ENCODE peak calls at places on chromosome 14, in five cellular contexts. R is HepG2, N is ovary, U is lower lobe of right lung, X is omental fat pad. Y is an unnamed sample.

GRCh38 chr14:20494935-20495766 is 10.2 kb upstream of the RNASE10 start:
- DNase-seq in N (no peak), U (no peak), R (no peak), X (no peak), Y (no peak)

GRCh38 chr14:38254565-38255407 is 1.1 kb downstream of the CLEC14A start:
- DNase-seq in R (no peak), N (no peak), X (no peak), U (no peak), Y (no peak)

GRCh38 chr14:78023112-78023511 is 147.1 kb upstream of the NRXN3 start:
- DNase-seq in R (no peak), X (no peak), N (no peak), U (no peak), Y (no peak)

GRCh38 chr14:76133103-76133502 is 18.6 kb upstream of the GPATCH2L start:
- DNase-seq in N (no peak), U (no peak), R (peak), X (no peak), Y (no peak)

GRCh38 chr14:56002876-56003625 is 115.2 kb upstream of the PELI2 start:
- DNase-seq in U (no peak), R (no peak), N (no peak), X (no peak), Y (no peak)

GRCh38 chr14:68020493-68020892 is 200.9 kb downstream of the RAD51B start:
- DNase-seq in R (no peak), U (no peak), N (no peak), X (no peak), Y (no peak)

GRCh38 chr14:49972199-49972671 is 79.4 kb downstream of the ARF6 start:
- DNase-seq in N (no peak), U (no peak), X (no peak), R (no peak), Y (peak)

GRCh38 chr14:52871606-52872005 is 79.2 kb downstream of the FERMT2 start:
- DNase-seq in X (no peak), R (no peak), N (no peak), U (no peak), Y (peak)

GRCh38 chr14:79567306-79567705 is 644.0 kb downstream of the DIO2 start:
- DNase-seq in X (no peak), N (no peak), R (no peak), U (no peak), Y (no peak)

GRCh38 chr14:98172243-98172778 is 1099.7 kb downstream of the BCL11B start:
- DNase-seq in R (no peak), U (no peak), X (no peak), N (no peak), Y (no peak)

GRCh38 chr14:74704656-74705055 is 8.2 kb downstream of the AREL1 start:
- DNase-seq in R (no peak), N (no peak), X (no peak), U (no peak), Y (peak)

GRCh38 chr14:44912041-44912869 is 49.5 kb downstream of the KLHL28 start:
- DNase-seq in U (no peak), R (no peak), X (no peak), N (peak), Y (no peak)

GRCh38 chr14:99576304-99576703 is 27.7 kb downstream of the CCDC85C start:
- DNase-seq in R (no peak), X (no peak), N (no peak), U (no peak), Y (no peak)

GRCh38 chr14:76516884-76517283 is 140.9 kb downstream of the ESRRB start:
- DNase-seq in N (no peak), U (no peak), R (no peak), X (no peak), Y (no peak)

GRCh38 chr14:68182492-68182891 is 362.9 kb downstream of the RAD51B start:
- DNase-seq in R (no peak), X (no peak), N (no peak), U (no peak), Y (no peak)

GRCh38 chr14:95440951-95441350 is 75.5 kb downstream of the SYNE3 start:
- DNase-seq in N (no peak), R (no peak), X (no peak), U (no peak), Y (peak)

GRCh38 chr14:88245321-88245720 is 77.7 kb downstream of the KCNK10 start:
- DNase-seq in U (no peak), N (no peak), R (no peak), X (no peak), Y (no peak)

GRCh38 chr14:92656306-92656705 is 92.1 kb downstream of the LGMN start:
- DNase-seq in X (no peak), N (no peak), R (no peak), U (no peak), Y (peak)

GRCh38 chr14:23829736-23830474 is 123.7 kb upstream of the DHRS4 start:
- DNase-seq in X (no peak), U (no peak), R (peak), N (no peak), Y (peak)

GRCh38 chr14:27672047-27672446 is 1074.2 kb upstream of the NOVA1 start:
- DNase-seq in R (no peak), N (no peak), X (no peak), U (no peak), Y (no peak)

GRCh38 chr14:59529189-59529588 is 44.9 kb downstream of the JKAMP start:
- DNase-seq in R (no peak), U (no peak), X (no peak), N (no peak), Y (no peak)

GRCh38 chr14:77270361-77271112 is 469 bp downstream of the NGB start:
- DNase-seq in N (no peak), X (no peak), U (no peak), R (no peak), Y (no peak)

GRCh38 chr14:66137076-66137475 is 349.1 kb upstream of the CCDC196 start:
- DNase-seq in X (no peak), N (no peak), R (no peak), U (no peak), Y (no peak)

GRCh38 chr14:103118019-103118662 is 5.1 kb upstream of the TNFAIP2 start:
- DNase-seq in U (peak), R (no peak), X (no peak), N (peak), Y (no peak)

GRCh38 chr14:92348154-92348553 is 25.2 kb downstream of the SLC24A4 start:
- DNase-seq in R (peak), X (no peak), N (no peak), U (no peak), Y (no peak)

GRCh38 chr14:35362911-35363374 is 41.6 kb downstream of the NFKBIA start:
- DNase-seq in R (no peak), U (peak), N (no peak), X (no peak), Y (no peak)

GRCh38 chr14:73739899-73740685 is 25.9 kb upstream of the PNMA1 start:
- DNase-seq in U (no peak), N (no peak), R (no peak), X (no peak), Y (no peak)

GRCh38 chr14:34872822-34873590 is 2.2 kb downstream of the BAZ1A start:
- DNase-seq in U (no peak), N (no peak), X (no peak), R (peak), Y (peak)

GRCh38 chr14:56036353-56036752 is 81.9 kb upstream of the PELI2 start:
- DNase-seq in R (no peak), X (no peak), U (no peak), N (no peak), Y (no peak)

GRCh38 chr14:50977863-50978520 is 33.7 kb upstream of the PYGL start:
- DNase-seq in N (no peak), U (no peak), X (no peak), R (no peak), Y (no peak)

DNA sequence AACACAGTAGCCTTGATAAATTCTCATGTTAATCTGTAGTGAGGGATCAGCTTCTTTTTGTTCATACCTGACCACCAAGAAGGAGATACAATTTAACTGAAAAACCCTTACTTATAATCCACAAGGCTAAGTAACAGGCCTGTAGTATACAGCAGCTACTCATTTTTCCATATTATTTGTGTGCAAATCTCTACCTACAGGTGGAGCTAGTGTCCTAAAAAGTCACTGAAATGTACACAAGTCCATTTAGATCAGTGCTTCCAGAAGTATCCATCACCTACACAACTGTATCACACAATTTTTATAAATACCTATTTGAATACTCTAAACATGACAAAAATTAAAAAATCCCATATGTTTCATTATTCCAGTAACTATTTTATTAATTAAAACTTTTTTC is 173.2 kb downstream of the SLC35F4 start:
- DNase-seq in N (no peak), U (no peak), R (peak), X (no peak), Y (peak)
- TF ChIP-seq CTCF in N (no peak), U (peak), R (peak), X (no peak), Y (peak)

GRCh38 chr14:104293851-104294627 is 155.7 kb downstream of the KIF26A start:
- DNase-seq in R (no peak), N (peak), U (peak), X (no peak), Y (no peak)
- TF ChIP-seq CTCF in R (peak), N (peak), U (peak), X (no peak), Y (peak)

DNA sequence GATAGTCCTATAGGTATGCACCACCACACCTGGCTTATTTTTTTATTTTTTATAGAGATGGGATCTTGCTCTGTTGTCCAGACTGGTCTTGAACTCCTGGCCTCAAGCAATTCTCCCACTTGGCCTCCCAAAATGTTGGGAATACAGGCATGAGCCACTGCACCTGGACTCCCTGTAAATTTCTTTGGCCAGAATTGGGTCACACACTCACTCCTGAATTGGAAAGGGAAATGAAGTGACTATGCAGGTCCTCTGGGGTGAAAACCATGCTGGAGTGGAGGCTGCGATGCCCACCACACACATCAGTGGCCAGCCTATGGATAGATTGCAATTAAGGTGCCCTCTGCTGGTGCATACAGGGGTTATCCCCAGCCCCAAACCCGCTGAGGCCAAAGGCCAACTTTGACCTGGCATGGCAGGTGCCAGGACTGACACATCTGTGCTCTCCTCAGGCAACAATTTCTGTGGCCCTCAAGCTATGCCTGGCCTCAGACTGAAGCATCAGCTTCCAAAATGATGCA is 125.6 kb downstream of the SLC38A6 start:
- DNase-seq in X (no peak), R (no peak), U (no peak), N (no peak), Y (no peak)
- TF ChIP-seq CTCF in X (no peak), R (peak), U (peak), N (no peak), Y (peak)

DNA sequence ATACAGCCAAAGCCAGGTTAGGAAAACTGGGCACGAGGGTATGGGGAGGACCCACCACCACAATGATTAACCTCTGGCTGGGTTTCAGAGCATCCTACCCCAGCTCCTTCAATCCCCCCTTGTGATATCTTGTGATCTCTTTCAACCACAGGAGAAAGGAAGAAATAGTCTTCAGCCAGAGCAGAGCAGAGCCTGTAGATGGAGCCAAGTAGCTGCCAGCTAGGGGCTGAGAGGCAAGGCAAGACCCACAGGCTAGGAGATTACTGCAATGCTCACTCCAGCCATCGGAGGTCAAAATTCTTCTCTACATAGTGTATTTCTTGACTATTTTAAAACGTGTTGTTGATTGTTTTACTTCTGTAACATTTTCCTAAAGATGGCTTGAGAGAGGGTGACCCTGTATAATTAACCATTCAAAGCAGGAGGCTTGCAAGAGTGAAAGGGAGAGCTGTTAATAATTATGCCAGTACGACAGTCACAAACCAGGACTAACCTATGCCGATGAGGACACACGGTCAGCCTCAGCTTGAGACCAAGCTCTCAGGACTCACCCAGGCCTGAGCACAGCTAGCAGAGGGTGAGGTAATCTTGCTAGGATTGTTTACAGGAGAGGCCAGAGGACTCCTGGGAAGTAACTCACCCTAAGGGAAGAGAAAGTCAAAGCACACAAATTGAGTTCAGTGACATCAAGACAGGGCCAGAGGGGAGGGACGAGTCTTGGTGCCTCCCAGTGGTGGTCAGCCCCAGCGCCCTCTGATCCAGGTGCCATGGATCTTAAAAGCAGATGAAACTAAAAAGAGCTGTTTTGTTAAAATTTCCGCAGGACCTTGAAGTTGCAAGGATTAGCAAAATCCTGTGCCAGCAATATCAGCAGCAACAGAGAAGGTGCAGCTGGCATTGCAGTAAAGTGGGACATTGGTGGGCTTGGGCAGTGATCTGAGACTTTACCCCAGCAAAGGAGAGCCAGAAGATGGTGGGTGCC is 29.8 kb upstream of the CDKN3 start:
- DNase-seq in U (no peak), R (peak), N (no peak), X (no peak), Y (peak)
- TF ChIP-seq CTCF in U (peak), R (peak), N (no peak), X (no peak), Y (peak)

DNA sequence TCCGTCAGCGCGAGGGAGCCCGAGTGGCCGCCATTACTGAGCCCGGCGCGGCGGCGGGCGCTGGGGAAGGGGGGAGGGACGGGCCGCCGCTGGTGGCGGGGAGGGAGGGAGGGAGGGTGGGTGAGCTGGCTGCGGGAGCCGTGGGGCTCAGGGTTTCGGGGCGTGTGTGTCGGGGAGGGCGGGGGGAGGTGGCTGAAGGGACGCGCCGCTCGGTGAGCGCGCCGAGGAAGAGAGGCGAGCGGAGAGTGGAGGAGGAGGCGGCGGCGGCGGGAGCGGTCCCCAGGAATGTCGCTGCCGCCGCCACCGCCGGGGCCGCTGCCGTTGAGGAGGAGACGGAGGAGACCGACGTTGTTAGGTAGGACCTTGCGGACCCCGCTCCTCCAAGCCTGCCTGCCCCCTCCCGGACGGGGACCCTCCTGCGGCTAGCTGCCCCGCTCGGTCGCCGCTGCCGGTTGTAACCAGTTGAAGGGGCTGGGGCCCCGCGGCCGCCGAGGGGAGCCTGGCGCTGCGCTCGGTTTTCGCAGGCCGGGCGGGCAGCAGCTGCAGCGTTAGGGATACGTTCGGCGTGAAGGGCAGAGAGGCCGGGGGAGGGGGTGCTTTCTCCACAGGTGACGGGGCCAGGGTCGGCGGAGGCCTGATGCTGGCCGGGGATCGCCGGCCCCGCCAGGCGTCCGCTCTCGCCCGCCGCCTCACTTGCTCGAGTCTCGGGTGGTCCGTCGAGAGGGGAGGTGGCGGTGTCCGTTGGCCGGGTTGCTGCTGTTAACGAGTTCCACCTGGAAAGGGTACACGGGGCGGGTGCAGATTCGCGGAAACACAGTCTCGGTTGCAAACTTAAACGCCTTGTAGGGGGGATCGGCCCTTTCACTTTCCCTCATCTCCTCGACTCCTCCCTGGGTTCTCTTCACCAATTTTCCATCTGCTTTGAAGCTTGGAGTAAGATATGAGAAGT is at the start of gene ARHGAP5:
- DNase-seq in X (no peak), U (no peak), N (no peak), R (peak), Y (peak)
- TF ChIP-seq CTCF in X (no peak), U (no peak), N (peak), R (peak), Y (peak)

GRCh38 chr14:101033006-101033405 is 129.5 kb upstream of the RTL1 start:
- DNase-seq in X (no peak), R (no peak), U (no peak), N (peak), Y (no peak)
- TF ChIP-seq CTCF in X (no peak), R (no peak), U (no peak), N (no peak), Y (no peak)

GRCh38 chr14:63993992-63994391 is 141.2 kb downstream of the SYNE2 start:
- DNase-seq in N (no peak), X (no peak), R (no peak), U (no peak), Y (no peak)
- TF ChIP-seq CTCF in N (no peak), X (no peak), R (no peak), U (no peak), Y (peak)

DNA sequence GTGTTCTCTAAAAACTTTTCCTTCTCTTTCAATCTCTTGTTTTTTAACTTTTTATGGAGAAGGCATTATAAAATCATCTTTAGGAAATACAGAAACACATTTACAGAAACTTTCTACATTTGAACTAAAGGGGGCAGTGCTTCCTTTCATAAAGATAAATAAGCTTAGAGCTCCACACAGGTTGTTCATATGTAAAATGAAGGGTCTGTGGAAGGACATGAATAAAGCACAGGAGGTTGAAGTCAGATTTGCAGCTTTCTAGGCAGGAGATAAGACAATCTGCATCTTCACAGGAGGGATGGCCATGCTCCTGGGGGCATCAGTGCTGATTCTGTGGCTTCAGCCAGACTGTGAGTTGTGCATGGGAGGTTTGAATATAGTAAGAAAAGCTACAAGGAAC is 426.0 kb downstream of the DAD1 start:
- DNase-seq in U (no peak), N (no peak), X (no peak), R (peak), Y (no peak)
- TF ChIP-seq CTCF in U (no peak), N (no peak), X (no peak), R (peak), Y (peak)

GRCh38 chr14:94025720-94026119 is 420 bp upstream of the OTUB2 start:
- DNase-seq in U (no peak), N (no peak), R (no peak), X (no peak), Y (no peak)

GRCh38 chr14:94026886-94027469 is 838 bp downstream of the OTUB2 start:
- DNase-seq in N (no peak), U (no peak), R (no peak), X (no peak), Y (no peak)

GRCh38 chr14:94022532-94023411 is 3.4 kb upstream of the OTUB2 start:
- DNase-seq in N (no peak), X (no peak), U (no peak), R (peak), Y (no peak)

GRCh38 chr14:94026173-94026885 is at the start of gene OTUB2:
- DNase-seq in R (peak), U (peak), X (peak), N (peak), Y (peak)

DNA sequence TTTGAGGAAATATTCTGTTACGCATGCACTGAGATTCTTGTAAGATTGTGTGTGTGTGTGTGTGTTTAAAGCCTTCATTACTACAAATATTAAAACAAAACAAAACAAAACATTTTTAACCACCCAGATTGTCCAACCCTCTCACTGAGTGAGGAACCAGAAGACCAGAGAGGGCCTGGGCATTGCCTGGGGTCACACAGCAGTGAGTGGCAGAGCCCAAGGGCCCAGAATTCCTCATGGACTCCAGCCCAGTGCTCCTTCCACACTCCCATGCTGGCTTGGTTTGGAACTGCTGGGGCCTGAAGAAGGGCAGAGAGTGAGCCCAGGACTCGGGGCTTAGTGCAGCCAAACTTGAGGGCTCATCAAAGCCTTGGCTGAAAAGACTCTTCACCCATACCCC is 1.6 kb upstream of the OTUB2 start:
- DNase-seq in N (no peak), U (no peak), X (no peak), R (no peak), Y (no peak)
- TF ChIP-seq CTCF in N (no peak), U (no peak), X (no peak), R (no peak), Y (no peak)